ENCODE peak calls at places on chromosomes 11 and 22, in ten cellular contexts. M is HTR-8/SVneo, K is heart right ventricle, L is NCI-H1694, G is astrocyte of the spinal cord, Y is foreskin keratinocyte, C is neural crest cell, U is GM23338, F is AG08395, H is CD14-positive monocyte. N is an unnamed sample.

GRCh38 chr22:17665884-17666283 is 27.3 kb downstream of the BCL2L13 start:
- DNase-seq in M (no peak), K (no peak), L (no peak), G (no peak), Y (no peak), C (no peak), U (no peak), F (no peak), H (no peak), N (no peak)

GRCh38 chr22:20742764-20743163 is 31.1 kb upstream of the SERPIND1 start:
- DNase-seq in M (no peak), K (no peak), L (no peak), G (no peak), Y (no peak), C (no peak), U (no peak), F (no peak), H (no peak), N (no peak)

GRCh38 chr22:50525991-50526848 is 822 bp upstream of the SCO2 start:
- DNase-seq in M (peak), K (peak), L (peak), G (peak), Y (peak), C (peak), U (peak), F (peak), H (peak), N (peak)

GRCh38 chr11:65781962-65782815 is 1.4 kb upstream of the AP5B1 start:
- DNase-seq in M (no peak), K (no peak), L (no peak), G (no peak), Y (no peak), C (no peak), U (no peak), F (no peak), H (peak), N (no peak)

GRCh38 chr11:131796541-131796940 is 426.1 kb downstream of the NTM start:
- DNase-seq in M (no peak), K (no peak), L (no peak), G (no peak), Y (no peak), C (no peak), U (no peak), F (no peak), H (no peak), N (no peak)

GRCh38 chr11:10413268-10413667 is 41.8 kb upstream of the AMPD3 start:
- DNase-seq in M (no peak), K (peak), L (no peak), G (no peak), Y (no peak), C (no peak), U (no peak), F (no peak), H (no peak), N (peak)

GRCh38 chr11:128928400-128928799 is 14.3 kb downstream of the TP53AIP1 start:
- DNase-seq in M (no peak), K (no peak), L (no peak), G (no peak), Y (no peak), C (no peak), U (no peak), F (no peak), H (no peak), N (no peak)

GRCh38 chr11:862028-862703 is 19.5 kb downstream of the TSPAN4 start:
- DNase-seq in M (no peak), K (no peak), L (no peak), G (no peak), Y (no peak), C (no peak), U (peak), F (no peak), H (no peak), N (no peak)

GRCh38 chr11:11996321-11997174 is 11.9 kb downstream of the DKK3 start:
- DNase-seq in M (no peak), K (no peak), L (no peak), G (no peak), Y (peak), C (no peak), U (no peak), F (no peak), H (no peak), N (no peak)

GRCh38 chr11:95515379-95515778 is 274.2 kb downstream of the FAM76B start:
- DNase-seq in M (no peak), K (no peak), L (no peak), G (no peak), Y (no peak), C (no peak), U (no peak), F (no peak), H (no peak), N (no peak)

GRCh38 chr11:12159351-12160099 is 49.1 kb downstream of the MICAL2 start:
- DNase-seq in M (peak), K (no peak), L (no peak), G (peak), Y (no peak), C (no peak), U (no peak), F (peak), H (peak), N (peak)

GRCh38 chr11:119115484-119116234 is 5.7 kb upstream of the HINFP start:
- DNase-seq in M (no peak), K (peak), L (no peak), G (no peak), Y (no peak), C (no peak), U (peak), F (no peak), H (peak), N (no peak)

GRCh38 chr22:32555546-32555945 is 80.9 kb downstream of the FBXO7 start:
- DNase-seq in M (no peak), K (no peak), L (no peak), G (no peak), Y (no peak), C (no peak), U (no peak), F (no peak), H (no peak), N (no peak)

GRCh38 chr11:60377737-60378136 is 595 bp upstream of the MS4A7 start:
- DNase-seq in M (no peak), K (peak), L (no peak), G (no peak), Y (no peak), C (no peak), U (no peak), F (no peak), H (peak), N (no peak)

GRCh38 chr11:130904380-130904779 is 11.9 kb downstream of the SNX19 start:
- DNase-seq in M (no peak), K (no peak), L (no peak), G (peak), Y (no peak), C (no peak), U (peak), F (peak), H (no peak), N (no peak)

GRCh38 chr11:59222464-59223065 is 9.8 kb upstream of the MPEG1 start:
- DNase-seq in M (no peak), K (no peak), L (no peak), G (no peak), Y (no peak), C (no peak), U (no peak), F (no peak), H (peak), N (no peak)

GRCh38 chr11:17730608-17731462 is 3.7 kb upstream of the KCNC1 start:
- DNase-seq in M (peak), K (peak), L (peak), G (peak), Y (peak), C (peak), U (peak), F (peak), H (no peak), N (peak)

GRCh38 chr22:38638734-38639133 is 17.5 kb downstream of the FAM227A start:
- DNase-seq in M (no peak), K (no peak), L (no peak), G (no peak), Y (no peak), C (no peak), U (no peak), F (no peak), H (no peak), N (no peak)

GRCh38 chr11:93574821-93575220 is 31.6 kb upstream of the SMCO4 start:
- DNase-seq in M (no peak), K (no peak), L (no peak), G (no peak), Y (no peak), C (no peak), U (no peak), F (no peak), H (no peak), N (no peak)

GRCh38 chr11:70126494-70126893 is 48.4 kb downstream of the ANO1 start:
- DNase-seq in M (no peak), K (no peak), L (no peak), G (no peak), Y (peak), C (no peak), U (no peak), F (no peak), H (no peak), N (no peak)

GRCh38 chr11:37978647-37979046 is 1380.6 kb upstream of the RAG2 start:
- DNase-seq in M (no peak), K (no peak), L (no peak), G (no peak), Y (no peak), C (no peak), U (no peak), F (no peak), H (no peak), N (no peak)

GRCh38 chr11:133515075-133515474 is 17.2 kb downstream of the OPCML start:
- DNase-seq in M (no peak), K (no peak), L (no peak), G (no peak), Y (no peak), C (no peak), U (no peak), F (no peak), H (no peak), N (peak)

GRCh38 chr11:746289-747175 is 732 bp upstream of the TALDO1 start:
- DNase-seq in M (no peak), K (no peak), L (no peak), G (peak), Y (no peak), C (peak), U (peak), F (no peak), H (no peak), N (peak)

GRCh38 chr11:87455180-87455579 is 417.4 kb downstream of the TMEM135 start:
- DNase-seq in M (no peak), K (no peak), L (no peak), G (no peak), Y (no peak), C (no peak), U (no peak), F (no peak), H (no peak), N (no peak)

GRCh38 chr11:83713701-83714100 is 427.5 kb upstream of the CCDC90B start:
- DNase-seq in M (no peak), K (no peak), L (peak), G (peak), Y (peak), C (no peak), U (no peak), F (no peak), H (no peak), N (no peak)

GRCh38 chr11:78364128-78364751 is 53.4 kb downstream of the GAB2 start:
- DNase-seq in M (no peak), K (no peak), L (no peak), G (no peak), Y (no peak), C (no peak), U (no peak), F (no peak), H (no peak), N (no peak)

GRCh38 chr11:8794677-8795103 is 112.1 kb downstream of the RPL27A start:
- DNase-seq in M (no peak), K (no peak), L (no peak), G (no peak), Y (no peak), C (no peak), U (peak), F (no peak), H (no peak), N (no peak)

GRCh38 chr11:96149743-96150555 is 193.0 kb downstream of the MAML2 start:
- DNase-seq in M (peak), K (no peak), L (no peak), G (peak), Y (peak), C (no peak), U (no peak), F (peak), H (no peak), N (peak)

GRCh38 chr11:62025429-62026105 is 58.1 kb upstream of the FTH1 start:
- DNase-seq in M (peak), K (peak), L (no peak), G (peak), Y (peak), C (no peak), U (no peak), F (peak), H (peak), N (peak)

GRCh38 chr11:65894034-65894591 is 3.6 kb downstream of the CCDC85B start:
- DNase-seq in M (no peak), K (peak), L (no peak), G (no peak), Y (no peak), C (no peak), U (no peak), F (no peak), H (no peak), N (peak)

GRCh38 chr11:61679893-61680621 is at the start of gene DAGLA:
- DNase-seq in M (peak), K (peak), L (peak), G (peak), Y (no peak), C (peak), U (peak), F (peak), H (peak), N (peak)

GRCh38 chr11:67270256-67271211 is 4.3 kb downstream of the GRK2 start:
- DNase-seq in M (no peak), K (peak), L (no peak), G (no peak), Y (peak), C (no peak), U (peak), F (peak), H (peak), N (no peak)

GRCh38 chr11:38182126-38182907 is 1584.3 kb upstream of the RAG2 start:
- DNase-seq in M (no peak), K (no peak), L (no peak), G (no peak), Y (no peak), C (no peak), U (no peak), F (no peak), H (no peak), N (no peak)

GRCh38 chr11:113587318-113587739 is 112.1 kb upstream of the DRD2 start:
- DNase-seq in M (peak), K (no peak), L (no peak), G (peak), Y (peak), C (no peak), U (no peak), F (peak), H (no peak), N (peak)

GRCh38 chr11:83181815-83182214 is 11.7 kb upstream of the ANKRD42 start:
- DNase-seq in M (no peak), K (no peak), L (no peak), G (no peak), Y (no peak), C (no peak), U (no peak), F (no peak), H (no peak), N (no peak)

GRCh38 chr22:36770116-36770945 is 5.6 kb downstream of the IFT27 start:
- DNase-seq in M (no peak), K (no peak), L (no peak), G (no peak), Y (no peak), C (no peak), U (peak), F (no peak), H (no peak), N (no peak)

GRCh38 chr11:83257638-83258229 is 28.4 kb downstream of the CCDC90B start:
- DNase-seq in M (peak), K (no peak), L (no peak), G (peak), Y (peak), C (no peak), U (no peak), F (peak), H (no peak), N (peak)